ENCODE peak calls at places on chromosomes 2 and 18, in nine cellular contexts. C is fibroblast of the aortic adventitia, G is thoracic aorta, P is fibroblast of lung, U is AG04449, T is GM23248, D is fibroblast of pulmonary artery, L is GM23338, Y is mesenchymal stem cell. J is an unnamed sample.

GRCh38 chr2:54657664-54658083 is 65.8 kb upstream of the EML6 start:
- DNase-seq in D (peak; percentile 60), Y (peak; percentile 38), P (no peak), G (no peak), U (no peak), C (peak; percentile 58), L (peak; percentile 79), T (peak; percentile 60), J (peak; percentile 71)

GRCh38 chr2:159891917-159892691 is 94.1 kb upstream of the CD302 start:
- DNase-seq in T (peak; percentile 84), D (peak; percentile 59), Y (peak; percentile 20), U (peak; percentile 7), C (peak; percentile 64), G (no peak), L (peak; percentile 46), P (peak; percentile 88), J (no peak)

GRCh38 chr2:58434692-58435091 is 193.6 kb upstream of the FANCL start:
- DNase-seq in D (no peak), T (no peak), L (no peak), U (no peak), G (no peak), Y (no peak), C (no peak), P (no peak), J (no peak)

GRCh38 chr2:196703660-196704209 is 64.2 kb downstream of the CCDC150 start:
- DNase-seq in D (peak; percentile 18), P (peak; percentile 68), Y (peak; percentile 35), U (no peak), T (peak; percentile 29), L (no peak), G (no peak), C (peak; percentile 60), J (no peak)

GRCh38 chr2:184178229-184178628 is 420.1 kb upstream of the ZNF804A start:
- DNase-seq in U (no peak), D (no peak), G (no peak), Y (no peak), T (no peak), P (no peak), L (no peak), C (no peak), J (no peak)

GRCh38 chr18:10062292-10062940 is 148.6 kb downstream of the VAPA start:
- DNase-seq in D (peak; percentile 4), Y (peak; percentile 81), G (no peak), P (peak; percentile 65), C (peak; percentile 24), U (peak; percentile 52), L (no peak), T (no peak), J (no peak)

GRCh38 chr18:10482985-10483949 is 28.8 kb downstream of the APCDD1 start:
- DNase-seq in U (no peak), P (no peak), C (no peak), Y (no peak), L (no peak), T (no peak), D (no peak), G (no peak), J (no peak)

GRCh38 chr2:191474459-191474858 is 203.5 kb upstream of the NABP1 start:
- DNase-seq in C (peak; percentile 57), Y (no peak), U (no peak), G (no peak), P (no peak), D (no peak), T (peak; percentile 40), L (no peak), J (no peak)

GRCh38 chr2:119112770-119113488 is 45.6 kb downstream of the C1QL2 start:
- DNase-seq in U (no peak), D (no peak), P (no peak), L (peak; percentile 25), C (no peak), G (no peak), Y (no peak), T (no peak), J (no peak)

GRCh38 chr2:125341353-125341752 is 1314.6 kb upstream of the GYPC start:
- DNase-seq in Y (no peak), U (no peak), P (no peak), D (no peak), C (no peak), L (no peak), G (no peak), T (no peak), J (no peak)

GRCh38 chr2:217897091-217897715 is 105.6 kb downstream of the TNS1 start:
- DNase-seq in D (no peak), T (no peak), C (no peak), P (no peak), Y (no peak), L (no peak), G (no peak), U (no peak), J (no peak)

GRCh38 chr18:8423051-8423558 is 186.1 kb upstream of the RAB12 start:
- DNase-seq in Y (peak; percentile 84), L (no peak), U (peak; percentile 7), T (peak; percentile 67), D (peak; percentile 67), G (no peak), C (peak; percentile 49), P (peak; percentile 76), J (no peak)

GRCh38 chr2:128314348-128315121 is 4.1 kb downstream of the HS6ST1 start:
- DNase-seq in L (no peak), T (no peak), P (no peak), D (no peak), G (no peak), U (no peak), C (no peak), Y (no peak), J (peak; percentile 5)

GRCh38 chr18:21704603-21705364 is at the start of gene ABHD3:
- DNase-seq in U (peak; percentile 31), D (peak; percentile 89), T (peak; percentile 97), L (peak; percentile 98), P (peak; percentile 88), Y (peak; percentile 94), C (peak; percentile 82), G (peak; percentile 74), J (peak; percentile 94)

GRCh38 chr2:157194097-157194688 is 63.3 kb upstream of the GALNT5 start:
- DNase-seq in T (peak; percentile 80), G (no peak), Y (peak; percentile 67), C (peak; percentile 86), U (no peak), L (peak; percentile 63), D (peak; percentile 88), P (peak; percentile 62), J (peak; percentile 9)

DNA sequence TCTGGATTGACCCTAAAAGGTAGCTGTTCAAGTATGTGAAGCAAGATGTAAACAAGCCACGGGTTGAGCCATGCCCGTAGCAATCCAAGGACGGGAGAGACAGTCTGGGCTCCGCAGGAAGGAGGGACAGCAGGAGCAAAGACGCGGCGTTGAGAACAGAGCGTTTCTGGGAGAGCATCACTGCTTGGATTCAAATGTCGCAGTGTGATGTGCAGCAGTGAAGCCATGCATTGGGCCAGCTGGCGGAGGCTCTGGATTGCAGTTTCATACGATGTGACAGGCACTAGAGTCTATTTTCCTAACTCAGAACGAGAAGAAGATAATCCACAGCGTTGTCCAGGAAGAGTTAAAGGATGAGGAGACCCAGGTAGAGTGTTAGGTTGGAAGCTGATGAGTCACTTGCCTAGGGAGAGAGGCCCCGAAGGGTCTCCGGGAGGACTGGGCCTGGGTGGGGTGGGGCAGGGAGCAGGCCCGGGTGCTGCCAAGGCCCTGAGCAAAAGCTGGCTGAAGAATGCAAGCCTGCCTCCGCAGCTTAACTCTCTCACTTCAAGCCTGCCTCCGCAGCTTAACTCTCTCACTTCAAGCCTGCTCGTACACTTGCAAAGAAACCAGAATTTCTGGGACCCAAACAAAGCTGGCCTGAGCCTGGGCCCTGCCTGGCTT is 17.7 kb upstream of the SEMA4C start:
- DNase-seq in U (no peak), Y (no peak), D (no peak), G (no peak), P (no peak), L (no peak), C (peak; percentile 47), T (peak; percentile 31), J (peak; percentile 23)
- H3K4me3 ChIP-seq in U (no peak overlapping the region), Y (no peak overlapping the region), D (no peak overlapping the region), G (peak overlapping the region; percentile 39), P (no peak overlapping the region), L (no peak overlapping the region), C (no peak overlapping the region), T (no peak overlapping the region), J (no peak overlapping the region)

GRCh38 chr2:20221169-20221938 is 3.6 kb downstream of the SDC1 start:
- DNase-seq in P (peak; percentile 80), D (peak; percentile 33), C (peak; percentile 79), L (no peak), U (peak; percentile 52), T (peak; percentile 77), G (no peak), Y (no peak), J (peak; percentile 61)

GRCh38 chr2:20223345-20224190 is 1.4 kb downstream of the SDC1 start:
- DNase-seq in T (peak; percentile 79), C (peak; percentile 49), L (peak; percentile 70), D (peak; percentile 45), P (peak; percentile 60), G (no peak), U (no peak), Y (peak; percentile 59), J (no peak)

GRCh38 chr2:20224191-20224715 is 677 bp downstream of the SDC1 start:
- DNase-seq in C (no peak), Y (no peak), L (no peak), D (no peak), P (no peak), T (no peak), G (no peak), U (no peak), J (no peak)

GRCh38 chr2:20221939-20222768 is 2.8 kb downstream of the SDC1 start:
- DNase-seq in D (no peak), P (no peak), Y (no peak), L (no peak), T (no peak), C (no peak), U (no peak), G (no peak), J (no peak)

GRCh38 chr2:20222769-20223344 is 2.1 kb downstream of the SDC1 start:
- DNase-seq in L (no peak), P (no peak), G (no peak), C (no peak), D (no peak), T (no peak), Y (no peak), U (no peak), J (no peak)
- H3K4me3 ChIP-seq in L (peak overlapping the region; percentile 85), P (peak overlapping the region; percentile 14), G (peak overlapping the region; percentile 81), C (peak overlapping the region; percentile 66), D (no peak overlapping the region), T (peak overlapping the region; percentile 76), Y (peak overlapping the region; percentile 80), U (peak overlapping the region; percentile 64), J (peak overlapping the region; percentile 62)

GRCh38 chr2:226837334-226837733 is 1.5 kb downstream of the RHBDD1 start:
- DNase-seq in P (no peak), C (no peak), G (no peak), L (no peak), D (no peak), U (no peak), T (no peak), Y (no peak), J (no peak)
- H3K4me3 ChIP-seq in P (peak overlapping the region; percentile 89), C (peak overlapping the region; percentile 19), G (no peak overlapping the region), L (no peak overlapping the region), D (peak overlapping the region; percentile 72), U (peak overlapping the region; percentile 76), T (peak overlapping the region; percentile 84), Y (no peak overlapping the region), J (no peak overlapping the region)

GRCh38 chr2:72920317-72921087 is 3.2 kb downstream of the EMX1 start:
- DNase-seq in Y (peak; percentile 58), U (no peak), C (peak; percentile 35), T (peak; percentile 57), G (no peak), P (peak; percentile 32), L (peak; percentile 83), D (peak; percentile 33), J (no peak)
- H3K4me3 ChIP-seq in Y (no peak overlapping the region), U (no peak overlapping the region), C (peak overlapping the region; percentile 25), T (peak overlapping the region; percentile 48), G (peak overlapping the region; percentile 67), P (no peak overlapping the region), L (peak overlapping the region; percentile 56), D (no peak overlapping the region), J (peak overlapping the region; percentile 3)

GRCh38 chr2:37343537-37344434 is 644 bp upstream of the QPCT start:
- DNase-seq in C (peak; percentile 62), U (no peak), P (peak; percentile 76), T (peak; percentile 85), G (no peak), D (peak; percentile 71), L (peak; percentile 43), Y (peak; percentile 67), J (no peak)
- H3K4me3 ChIP-seq in C (peak overlapping the region; percentile 66), U (peak overlapping the region; percentile 66), P (peak overlapping the region; percentile 63), T (peak overlapping the region; percentile 79), G (peak overlapping the region; percentile 79), D (peak overlapping the region; percentile 53), L (peak overlapping the region; percentile 79), Y (no peak overlapping the region), J (peak overlapping the region; percentile 45)